ENCODE peak calls at places on chromosomes 13 and 19, in five cellular contexts. V is breast epithelium; P is CD4-positive, CD25-positive, alpha-beta regulatory T cell; L is naive thymus-derived CD4-positive, alpha-beta T cell; Y is ovary. S is an unnamed sample.

GRCh38 chr19:771332-771785 is 20.4 kb downstream of the MISP start:
- DNase-seq in P (no peak), Y (no peak), L (no peak), V (no peak), S (no peak)

GRCh38 chr19:39307233-39307821 is 11.1 kb downstream of the IFNL1 start:
- DNase-seq in L (no peak), V (no peak), Y (no peak), P (no peak), S (no peak)

GRCh38 chr19:39407644-39408391 is 1.2 kb downstream of the ZFP36 start:
- DNase-seq in L (peak; percentile 83), P (peak; percentile 62), Y (peak; percentile 70), V (peak; percentile 76), S (no peak)

GRCh38 chr13:97231832-97232201 is 9.7 kb downstream of the MBNL2 start:
- DNase-seq in Y (no peak), L (no peak), P (no peak), V (no peak), S (no peak)

GRCh38 chr13:57045816-57046691 is 94.7 kb upstream of the PRR20A start:
- DNase-seq in Y (no peak), P (no peak), L (no peak), V (no peak), S (no peak)

GRCh38 chr19:17123041-17123440 is 47.5 kb downstream of the MYO9B start:
- DNase-seq in P (no peak), V (no peak), Y (no peak), L (no peak), S (no peak)

GRCh38 chr19:46955114-46955812 is 64.4 kb upstream of the NPAS1 start:
- DNase-seq in P (peak; percentile 19), L (peak; percentile 57), Y (no peak), V (no peak), S (no peak)

GRCh38 chr19:639251-640155 is at the start of gene FGF22:
- DNase-seq in V (peak; percentile 91), L (peak; percentile 90), P (peak; percentile 95), Y (peak; percentile 94), S (peak; percentile 39)

GRCh38 chr13:79631260-79631659 is 150.3 kb downstream of the NDFIP2 start:
- DNase-seq in P (no peak), Y (no peak), L (no peak), V (peak; percentile 65), S (peak; percentile 93)

GRCh38 chr19:16957151-16957662 is 68.4 kb downstream of the F2RL3 start:
- DNase-seq in L (no peak), V (peak; percentile 20), P (no peak), Y (no peak), S (no peak)

GRCh38 chr13:92500192-92500591 is 726.4 kb upstream of the GPC6 start:
- DNase-seq in L (no peak), Y (no peak), V (no peak), P (no peak), S (no peak)

GRCh38 chr13:113918981-113919646 is 54.8 kb downstream of the C13orf46 start:
- DNase-seq in Y (no peak), L (no peak), V (peak; percentile 27), P (no peak), S (no peak)

GRCh38 chr19:46984077-46985010 is 35.3 kb upstream of the NPAS1 start:
- DNase-seq in Y (no peak), P (no peak), L (no peak), V (no peak), S (peak; percentile 16)

GRCh38 chr19:55368701-55369563 is 1.3 kb downstream of the IL11 start:
- DNase-seq in V (no peak), L (no peak), Y (no peak), P (no peak), S (no peak)

GRCh38 chr13:32878172-32878571 is 138.1 kb upstream of the KL start:
- DNase-seq in P (no peak), L (no peak), Y (no peak), V (no peak), S (no peak)

GRCh38 chr13:34162545-34162936 is 344.6 kb downstream of the RFC3 start:
- DNase-seq in P (no peak), L (no peak), V (no peak), Y (no peak), S (no peak)

GRCh38 chr13:37640499-37640898 is 41.9 kb upstream of the POSTN start:
- DNase-seq in L (no peak), P (no peak), Y (no peak), V (no peak), S (peak; percentile 16)

GRCh38 chr13:110012102-110012739 is 225.8 kb upstream of the IRS2 start:
- DNase-seq in Y (no peak), L (no peak), V (no peak), P (no peak), S (peak; percentile 70)
- H3K27ac ChIP-seq in Y (no peak overlapping the region), L (no peak overlapping the region), V (no peak overlapping the region), P (no peak overlapping the region), S (peak overlapping the region; percentile 92)

GRCh38 chr19:3359850-3360493 is 6.4 kb upstream of the NFIC start:
- DNase-seq in Y (no peak), P (no peak), V (no peak), L (no peak), S (no peak)
- H3K27ac ChIP-seq in Y (peak overlapping the region; percentile 100), P (peak overlapping the region; percentile 73), V (peak overlapping the region; percentile 98), L (peak overlapping the region; percentile 87), S (no peak overlapping the region)

GRCh38 chr13:40401911-40402776 is 264.3 kb downstream of the FOXO1 start:
- DNase-seq in L (no peak), P (no peak), Y (peak; percentile 98), V (peak; percentile 84), S (peak; percentile 63)
- H3K27ac ChIP-seq in L (no peak overlapping the region), P (no peak overlapping the region), Y (no peak overlapping the region), V (peak overlapping the region; percentile 31), S (no peak overlapping the region)

GRCh38 chr13:73057284-73058025 is 1.4 kb upstream of the KLF5 start:
- DNase-seq in P (no peak), V (no peak), L (no peak), Y (no peak), S (no peak)

GRCh38 chr13:73058432-73058740 is 419 bp upstream of the KLF5 start:
- DNase-seq in L (no peak), P (no peak), Y (no peak), V (no peak), S (no peak)

GRCh38 chr13:73054712-73055111 is 4.1 kb upstream of the KLF5 start:
- DNase-seq in Y (no peak), V (no peak), L (no peak), P (no peak), S (no peak)

GRCh38 chr13:73058741-73059459 is at the start of gene KLF5:
- DNase-seq in V (peak; percentile 96), Y (peak; percentile 97), P (peak; percentile 83), L (peak; percentile 96), S (peak; percentile 92)

DNA sequence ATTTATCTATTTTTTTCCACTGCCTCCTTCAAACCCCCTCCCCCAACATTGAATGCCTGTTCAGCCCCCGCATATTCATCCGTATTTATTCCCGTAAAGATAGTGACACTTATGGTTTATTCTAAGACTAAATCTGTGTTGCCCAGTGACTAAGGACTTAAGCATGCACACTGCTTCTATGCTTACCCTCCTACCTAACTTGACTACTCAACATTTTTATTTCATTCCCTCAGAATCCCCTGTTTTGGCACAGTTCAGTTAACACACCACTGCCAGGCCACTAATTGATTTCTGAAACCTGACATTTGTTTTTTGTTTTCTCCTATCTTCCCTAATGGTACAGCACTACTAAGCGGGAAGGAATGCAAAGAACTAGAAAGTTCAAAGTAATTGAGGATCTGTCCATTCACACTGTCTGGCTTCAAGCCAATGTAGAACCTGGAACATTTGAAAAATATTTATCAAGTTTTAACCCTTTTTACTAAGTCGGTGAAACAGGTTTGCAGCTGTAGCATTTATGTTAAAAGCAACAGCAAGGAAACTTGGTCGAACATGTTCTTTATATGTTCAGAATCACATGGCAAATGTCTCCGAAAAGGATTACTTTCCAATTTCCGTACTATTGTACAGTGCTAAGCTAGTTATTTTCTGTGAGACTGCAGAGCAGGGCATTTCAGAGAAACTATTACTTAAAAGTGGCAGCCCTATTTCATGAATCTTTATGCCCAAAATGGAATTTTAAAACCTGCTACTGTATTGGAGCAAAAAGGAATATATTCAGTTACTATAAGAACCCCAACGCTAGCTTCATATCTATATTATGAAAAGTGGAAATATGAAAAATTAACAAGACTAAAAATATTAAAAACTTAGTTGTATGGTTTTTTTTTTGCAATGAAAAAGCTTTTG is 2.5 kb upstream of the KLF5 start:
- DNase-seq in Y (no peak), V (no peak), L (no peak), P (no peak), S (no peak)
- H3K27ac ChIP-seq in Y (no peak overlapping the region), V (no peak overlapping the region), L (no peak overlapping the region), P (no peak overlapping the region), S (peak overlapping the region; percentile 96)

GRCh38 chr19:36420961-36421748 is 2.7 kb upstream of the ZFP82 start:
- DNase-seq in V (no peak), Y (no peak), L (no peak), P (no peak), S (no peak)
- H3K27ac ChIP-seq in V (no peak overlapping the region), Y (no peak overlapping the region), L (no peak overlapping the region), P (no peak overlapping the region), S (no peak overlapping the region)

GRCh38 chr19:48493718-48494515 is 17.7 kb downstream of the LMTK3 start:
- DNase-seq in L (no peak), V (no peak), P (no peak), Y (peak; percentile 35), S (no peak)
- H3K27ac ChIP-seq in L (no peak overlapping the region), V (peak overlapping the region; percentile 82), P (no peak overlapping the region), Y (no peak overlapping the region), S (peak overlapping the region; percentile 63)